ENCODE peak calls at places on chromosomes 1 and 21, in five cellular contexts. One of them, this sample, is unnamed.

GRCh38 chr1:53082826-53083225 is 20.8 kb downstream of the PODN start:
- DNase-seq in activated T-helper 1 cell treated with Interleukin-2 at 50 U/mL for 16 hours: no peak
- DNase-seq in psoas muscle: no peak
- DNase-seq in fibroblast of mammary gland: no peak
- DNase-seq in Right ventricle myocardium superior: peak
- DNase-seq in this sample: no peak

GRCh38 chr1:240310226-240310925 is 218.7 kb downstream of the FMN2 start:
- DNase-seq in activated T-helper 1 cell treated with Interleukin-2 at 50 U/mL for 16 hours: no peak
- DNase-seq in psoas muscle: no peak
- DNase-seq in Right ventricle myocardium superior: no peak
- DNase-seq in fibroblast of mammary gland: peak
- DNase-seq in this sample: no peak

GRCh38 chr1:223726380-223727001 is 14.2 kb downstream of the CAPN2 start:
- DNase-seq in Right ventricle myocardium superior: peak
- DNase-seq in activated T-helper 1 cell treated with Interleukin-2 at 50 U/mL for 16 hours: peak
- DNase-seq in psoas muscle: peak
- DNase-seq in fibroblast of mammary gland: peak
- DNase-seq in this sample: no peak

GRCh38 chr21:26846036-26846931 is 1.1 kb upstream of the ADAMTS1 start:
- DNase-seq in activated T-helper 1 cell treated with Interleukin-2 at 50 U/mL for 16 hours: no peak
- DNase-seq in fibroblast of mammary gland: peak
- DNase-seq in Right ventricle myocardium superior: peak
- DNase-seq in psoas muscle: peak
- DNase-seq in this sample: no peak

GRCh38 chr1:66492424-66492823 is 41.5 kb upstream of the SGIP1 start:
- DNase-seq in fibroblast of mammary gland: no peak
- DNase-seq in activated T-helper 1 cell treated with Interleukin-2 at 50 U/mL for 16 hours: no peak
- DNase-seq in psoas muscle: no peak
- DNase-seq in Right ventricle myocardium superior: no peak
- DNase-seq in this sample: no peak

GRCh38 chr1:158003409-158003805 is 10.0 kb downstream of the KIRREL1 start:
- DNase-seq in psoas muscle: no peak
- DNase-seq in activated T-helper 1 cell treated with Interleukin-2 at 50 U/mL for 16 hours: no peak
- DNase-seq in Right ventricle myocardium superior: no peak
- DNase-seq in fibroblast of mammary gland: peak
- DNase-seq in this sample: no peak

GRCh38 chr1:119348941-119349340 is 19.6 kb upstream of the HAO2 start:
- DNase-seq in fibroblast of mammary gland: no peak
- DNase-seq in activated T-helper 1 cell treated with Interleukin-2 at 50 U/mL for 16 hours: no peak
- DNase-seq in Right ventricle myocardium superior: no peak
- DNase-seq in psoas muscle: no peak
- DNase-seq in this sample: no peak

GRCh38 chr21:45821315-45822001 is 160.1 kb upstream of the COL6A1 start:
- DNase-seq in Right ventricle myocardium superior: no peak
- DNase-seq in psoas muscle: peak
- DNase-seq in activated T-helper 1 cell treated with Interleukin-2 at 50 U/mL for 16 hours: no peak
- DNase-seq in fibroblast of mammary gland: no peak
- DNase-seq in this sample: no peak

GRCh38 chr1:112926858-112927257 is 29.1 kb downstream of the SLC16A1 start:
- DNase-seq in activated T-helper 1 cell treated with Interleukin-2 at 50 U/mL for 16 hours: no peak
- DNase-seq in psoas muscle: no peak
- DNase-seq in fibroblast of mammary gland: no peak
- DNase-seq in Right ventricle myocardium superior: no peak
- DNase-seq in this sample: no peak

GRCh38 chr1:226985839-226986463 is 45.9 kb downstream of the COQ8A start:
- DNase-seq in fibroblast of mammary gland: no peak
- DNase-seq in psoas muscle: peak
- DNase-seq in activated T-helper 1 cell treated with Interleukin-2 at 50 U/mL for 16 hours: no peak
- DNase-seq in Right ventricle myocardium superior: peak
- DNase-seq in this sample: no peak

GRCh38 chr1:178664278-178664677 is 60.8 kb upstream of the RALGPS2 start:
- DNase-seq in activated T-helper 1 cell treated with Interleukin-2 at 50 U/mL for 16 hours: no peak
- DNase-seq in psoas muscle: no peak
- DNase-seq in Right ventricle myocardium superior: no peak
- DNase-seq in fibroblast of mammary gland: no peak
- DNase-seq in this sample: no peak

GRCh38 chr1:66809736-66810326 is 8.8 kb upstream of the INSL5 start:
- DNase-seq in psoas muscle: no peak
- DNase-seq in activated T-helper 1 cell treated with Interleukin-2 at 50 U/mL for 16 hours: no peak
- DNase-seq in Right ventricle myocardium superior: no peak
- DNase-seq in fibroblast of mammary gland: peak
- DNase-seq in this sample: no peak

GRCh38 chr1:117606608-117607261 is 887 bp downstream of the TENT5C start:
- DNase-seq in fibroblast of mammary gland: peak
- DNase-seq in psoas muscle: no peak
- DNase-seq in activated T-helper 1 cell treated with Interleukin-2 at 50 U/mL for 16 hours: peak
- DNase-seq in Right ventricle myocardium superior: peak
- DNase-seq in this sample: no peak

GRCh38 chr1:1110561-1110971 is 5.3 kb downstream of the C1orf159 start:
- DNase-seq in Right ventricle myocardium superior: peak
- DNase-seq in activated T-helper 1 cell treated with Interleukin-2 at 50 U/mL for 16 hours: no peak
- DNase-seq in psoas muscle: no peak
- DNase-seq in fibroblast of mammary gland: no peak
- DNase-seq in this sample: no peak

GRCh38 chr1:226121587-226122400 is 59.3 kb downstream of the H3-3A start:
- DNase-seq in psoas muscle: peak
- DNase-seq in activated T-helper 1 cell treated with Interleukin-2 at 50 U/mL for 16 hours: peak
- DNase-seq in fibroblast of mammary gland: no peak
- DNase-seq in Right ventricle myocardium superior: peak
- DNase-seq in this sample: peak

This sample was measured in GF-D8.